ENCODE peak calls at places on chromosomes 16 and 17, in ten cellular contexts. H is endodermal cell; P is NCI-H1092; W is SHP77; Q is cardiac fibroblast; N is activated naive CD8-positive, alpha-beta T cell treated with anti-CD3 and anti-CD28 coated beads for 36 hours; X is naive thymus-derived CD4-positive, alpha-beta T cell; D is T-helper 2 cell; Z is ACHN; T is CD8-positive, alpha-beta memory T cell. V is an unnamed sample.

GRCh38 chr16:4637501-4638166 is 13.0 kb downstream of the MGRN1 start:
- DNase-seq in H (peak), P (no peak), W (no peak), Q (no peak), N (no peak), X (no peak), D (no peak), Z (no peak), T (no peak), V (no peak)

GRCh38 chr16:84659656-84660300 is 11.5 kb downstream of the KLHL36 start:
- DNase-seq in H (no peak), P (no peak), W (no peak), Q (no peak), N (no peak), X (no peak), D (no peak), Z (no peak), T (no peak), V (no peak)

GRCh38 chr17:60629120-60629519 is 29.1 kb downstream of the PPM1D start:
- DNase-seq in H (no peak), P (no peak), W (no peak), Q (no peak), N (no peak), X (no peak), D (no peak), Z (no peak), T (no peak), V (no peak)

GRCh38 chr17:48908853-48909394 is 717 bp downstream of the UBE2Z start:
- DNase-seq in H (peak), P (peak), W (peak), Q (peak), N (peak), X (peak), D (peak), Z (peak), T (peak), V (peak)

GRCh38 chr17:32341857-32342602 is at the start of gene C17orf75:
- DNase-seq in H (peak), P (peak), W (peak), Q (peak), N (peak), X (peak), D (peak), Z (peak), T (peak), V (peak)

GRCh38 chr16:50208460-50208931 is 55.4 kb downstream of the TENT4B start:
- DNase-seq in H (no peak), P (no peak), W (no peak), Q (no peak), N (no peak), X (no peak), D (no peak), Z (peak), T (no peak), V (no peak)

GRCh38 chr17:47693667-47694017 is 319 bp upstream of the TBKBP1 start:
- DNase-seq in H (no peak), P (peak), W (no peak), Q (no peak), N (no peak), X (no peak), D (no peak), Z (no peak), T (peak), V (no peak)

GRCh38 chr16:81830845-81831600 is 51.9 kb downstream of the PLCG2 start:
- DNase-seq in H (no peak), P (no peak), W (no peak), Q (no peak), N (no peak), X (no peak), D (no peak), Z (no peak), T (no peak), V (no peak)

GRCh38 chr17:12342161-12342560 is 321.5 kb downstream of the MAP2K4 start:
- DNase-seq in H (no peak), P (no peak), W (no peak), Q (no peak), N (no peak), X (no peak), D (no peak), Z (no peak), T (no peak), V (no peak)

GRCh38 chr17:47161988-47162622 is 27.0 kb downstream of the CDC27 start:
- DNase-seq in H (no peak), P (no peak), W (no peak), Q (no peak), N (no peak), X (no peak), D (no peak), Z (no peak), T (no peak), V (no peak)

GRCh38 chr16:72829846-72830620 is 217.9 kb downstream of the ZFHX3 start:
- DNase-seq in H (no peak), P (no peak), W (no peak), Q (no peak), N (no peak), X (no peak), D (no peak), Z (peak), T (no peak), V (no peak)

GRCh38 chr16:70523013-70523620 is at the start of gene COG4:
- DNase-seq in H (peak), P (peak), W (peak), Q (peak), N (peak), X (peak), D (peak), Z (peak), T (peak), V (peak)

GRCh38 chr17:4594406-4595349 is 10.3 kb downstream of the SMTNL2 start:
- DNase-seq in H (peak), P (no peak), W (no peak), Q (no peak), N (peak), X (no peak), D (no peak), Z (no peak), T (no peak), V (no peak)

GRCh38 chr17:60127068-60128064 is 22.4 kb upstream of the CA4 start:
- DNase-seq in H (peak), P (no peak), W (no peak), Q (no peak), N (no peak), X (no peak), D (no peak), Z (no peak), T (no peak), V (no peak)

GRCh38 chr17:15663691-15664090 is 20.4 kb downstream of the TRIM16 start:
- DNase-seq in H (peak), P (no peak), W (no peak), Q (no peak), N (no peak), X (no peak), D (no peak), Z (no peak), T (no peak), V (no peak)

GRCh38 chr17:7704601-7705268 is at the start of gene EFNB3:
- DNase-seq in H (peak), P (peak), W (peak), Q (peak), N (no peak), X (peak), D (no peak), Z (peak), T (no peak), V (peak)

GRCh38 chr16:78364501-78364900 is 265.0 kb downstream of the WWOX start:
- DNase-seq in H (no peak), P (no peak), W (no peak), Q (no peak), N (no peak), X (no peak), D (no peak), Z (no peak), T (no peak), V (no peak)

GRCh38 chr16:454397-454940 is 29.0 kb downstream of the RAB11FIP3 start:
- DNase-seq in H (no peak), P (no peak), W (no peak), Q (no peak), N (no peak), X (no peak), D (no peak), Z (no peak), T (no peak), V (no peak)

GRCh38 chr17:71975331-71975801 is 145.5 kb upstream of the SOX9 start:
- DNase-seq in H (peak), P (no peak), W (no peak), Q (peak), N (no peak), X (no peak), D (no peak), Z (no peak), T (no peak), V (no peak)

GRCh38 chr16:77975942-77976341 is 46.4 kb upstream of the CLEC3A start:
- DNase-seq in H (no peak), P (no peak), W (no peak), Q (no peak), N (no peak), X (no peak), D (no peak), Z (no peak), T (no peak), V (no peak)

GRCh38 chr17:6690641-6691040 is 22.5 kb downstream of the SLC13A5 start:
- DNase-seq in H (no peak), P (no peak), W (no peak), Q (no peak), N (no peak), X (no peak), D (no peak), Z (no peak), T (no peak), V (no peak)

V was measured in A673.